ENCODE peak calls at places on chromosomes 5 and 9, in eight cellular contexts. X, K, Q, B, T, Z, N and U are unnamed samples.

GRCh38 chr9:3526903-3527652 is 1.3 kb upstream of the RFX3 start:
- DNase-seq in X (peak; percentile 75), K (no peak), Q (peak; percentile 19), B (peak; percentile 65), T (no peak), Z (peak; percentile 47), N (peak; percentile 27), U (no peak)

GRCh38 chr9:119861801-119862200 is 492.6 kb upstream of the BRINP1 start:
- DNase-seq in X (no peak), K (no peak), Q (no peak), B (no peak), T (no peak), Z (no peak), N (no peak), U (no peak)

GRCh38 chr9:93198117-93198838 is 14.3 kb downstream of the WNK2 start:
- DNase-seq in X (peak; percentile 19), K (no peak), Q (no peak), B (no peak), T (no peak), Z (no peak), N (no peak), U (no peak)

GRCh38 chr5:127830157-127830556 is 127.0 kb downstream of the CCDC192 start:
- DNase-seq in X (no peak), K (no peak), Q (no peak), B (no peak), T (no peak), Z (peak; percentile 35), N (no peak), U (no peak)

GRCh38 chr5:139844472-139845145 is 49.0 kb downstream of the PSD2 start:
- DNase-seq in X (peak; percentile 74), K (peak; percentile 77), Q (peak; percentile 59), B (peak; percentile 90), T (peak; percentile 81), Z (peak; percentile 81), N (peak; percentile 85), U (peak; percentile 19)

GRCh38 chr9:33750307-33750838 is 45.0 kb upstream of the PRSS3 start:
- DNase-seq in X (peak; percentile 70), K (peak; percentile 19), Q (peak; percentile 30), B (peak; percentile 85), T (peak; percentile 23), Z (peak; percentile 67), N (peak; percentile 53), U (no peak)

GRCh38 chr5:1912951-1913565 is 30.3 kb upstream of the IRX4 start:
- DNase-seq in X (no peak), K (no peak), Q (no peak), B (peak; percentile 3), T (no peak), Z (no peak), N (no peak), U (no peak)

GRCh38 chr9:35002623-35003022 is 13.1 kb downstream of the DNAJB5 start:
- DNase-seq in X (no peak), K (no peak), Q (no peak), B (no peak), T (no peak), Z (no peak), N (no peak), U (no peak)

GRCh38 chr5:173287086-173287485 is 41.1 kb downstream of the STC2 start:
- DNase-seq in X (no peak), K (no peak), Q (peak; percentile 13), B (no peak), T (no peak), Z (no peak), N (no peak), U (no peak)

GRCh38 chr5:173279166-173279565 is 44.2 kb upstream of the NKX2-5 start:
- DNase-seq in X (no peak), K (no peak), Q (no peak), B (no peak), T (no peak), Z (no peak), N (no peak), U (no peak)

GRCh38 chr5:173281910-173282309 is 46.3 kb downstream of the STC2 start:
- DNase-seq in X (no peak), K (no peak), Q (peak; percentile 19), B (no peak), T (peak; percentile 61), Z (peak; percentile 34), N (peak; percentile 35), U (no peak)

GRCh38 chr5:173282916-173283315 is 45.3 kb downstream of the STC2 start:
- DNase-seq in X (no peak), K (no peak), Q (no peak), B (no peak), T (no peak), Z (no peak), N (no peak), U (no peak)

DNA sequence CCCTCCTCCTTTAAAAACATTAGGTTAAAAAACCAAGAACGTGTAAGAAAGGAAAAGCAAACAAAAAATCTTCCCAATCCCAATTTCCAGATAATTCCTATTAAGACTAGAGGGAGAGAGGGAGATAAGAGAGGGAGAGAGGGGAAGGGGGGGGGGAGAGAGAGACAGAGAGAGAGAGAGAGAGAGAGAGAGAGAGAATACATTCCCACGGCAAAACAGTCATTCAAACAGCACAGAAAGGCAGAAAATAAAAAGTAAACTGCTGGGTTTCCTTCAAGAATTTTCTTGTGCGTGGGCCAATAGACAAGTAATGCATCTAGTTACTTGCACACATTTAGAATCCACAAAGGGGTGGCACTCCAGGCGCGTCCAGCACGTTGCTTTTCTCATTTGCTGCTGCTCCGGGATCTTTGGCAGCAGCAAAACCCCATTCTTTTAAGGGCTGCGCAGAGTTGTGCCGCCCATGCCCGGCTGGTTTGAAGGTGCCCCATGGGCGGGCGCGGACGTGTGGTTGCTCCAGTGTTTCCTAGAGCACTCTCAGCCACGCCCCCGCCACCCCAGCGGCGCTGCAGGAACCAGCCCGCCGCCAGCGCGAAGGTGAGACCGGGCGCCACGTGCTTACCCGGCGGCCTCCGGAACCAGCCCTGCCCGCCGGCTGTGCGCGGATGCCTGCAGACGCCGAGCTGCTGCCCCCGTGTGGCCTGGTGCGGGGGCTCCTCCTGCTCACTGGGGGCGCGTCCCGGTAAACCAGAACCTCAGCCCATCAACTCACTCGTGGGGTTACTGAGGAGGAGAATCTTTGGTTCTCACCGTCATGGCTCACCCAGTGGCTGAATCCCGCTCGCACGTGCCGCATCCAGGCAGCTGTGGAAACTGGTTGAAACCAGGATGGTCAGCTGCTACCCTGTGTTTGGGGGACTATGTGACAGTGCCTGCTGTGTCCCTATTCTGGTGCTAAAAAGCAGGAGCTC is 44.6 kb downstream of the STC2 start:
- DNase-seq in X (peak; percentile 51), K (peak; percentile 81), Q (peak; percentile 82), B (peak; percentile 86), T (peak; percentile 71), Z (peak; percentile 88), N (peak; percentile 80), U (no peak)
- H3K4me3 ChIP-seq in X (no peak overlapping the region), K (peak overlapping the region; percentile 8), Q (peak overlapping the region; percentile 7), B (peak overlapping the region; percentile 29), T (peak overlapping the region; percentile 41), Z (peak overlapping the region; percentile 66), N (peak overlapping the region; percentile 34), U (peak overlapping the region; percentile 43)

GRCh38 chr9:133144142-133144886 is 19.4 kb downstream of the GBGT1 start:
- DNase-seq in X (peak; percentile 95), K (peak; percentile 67), Q (peak; percentile 45), B (peak; percentile 88), T (peak; percentile 60), Z (peak; percentile 86), N (peak; percentile 86), U (no peak)

GRCh38 chr9:133146746-133147411 is 16.8 kb downstream of the GBGT1 start:
- DNase-seq in X (no peak), K (peak; percentile 16), Q (no peak), B (no peak), T (no peak), Z (no peak), N (no peak), U (no peak)

GRCh38 chr9:133142657-133143592 is 20.8 kb downstream of the GBGT1 start:
- DNase-seq in X (peak; percentile 68), K (no peak), Q (no peak), B (no peak), T (no peak), Z (no peak), N (no peak), U (no peak)

GRCh38 chr9:133143639-133144141 is 20.0 kb downstream of the GBGT1 start:
- DNase-seq in X (no peak), K (peak; percentile 29), Q (no peak), B (no peak), T (no peak), Z (no peak), N (no peak), U (no peak)

DNA sequence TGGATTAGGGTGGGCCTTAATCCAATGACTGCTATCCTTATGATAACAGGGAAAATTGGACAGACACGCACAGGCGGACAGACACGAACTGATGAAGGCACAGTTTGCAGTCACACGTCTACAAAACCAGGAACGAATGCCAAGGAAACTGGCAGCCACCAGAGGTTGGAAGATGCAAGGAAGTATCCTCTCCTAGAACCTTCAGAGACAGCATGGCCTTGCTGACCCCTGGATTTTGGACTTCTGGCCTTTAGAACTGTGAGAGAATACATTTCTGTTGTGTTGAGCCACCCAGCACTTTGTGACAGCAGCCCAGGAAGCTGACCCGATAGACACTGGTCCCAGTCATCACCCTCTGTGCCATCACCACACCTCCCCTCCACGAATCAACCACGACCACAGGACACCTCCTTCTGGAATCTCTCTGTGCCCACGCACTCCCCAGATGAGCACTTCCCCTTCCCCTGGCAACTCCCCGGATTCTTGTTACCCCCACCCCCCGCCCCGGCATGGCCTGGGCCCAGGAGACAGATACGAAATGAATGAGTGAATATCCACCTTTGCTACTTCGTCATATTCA is 18.7 kb downstream of the GBGT1 start:
- DNase-seq in X (peak; percentile 20), K (no peak), Q (no peak), B (no peak), T (no peak), Z (peak; percentile 34), N (no peak), U (no peak)
- H3K4me3 ChIP-seq in X (no peak overlapping the region), K (no peak overlapping the region), Q (no peak overlapping the region), B (peak overlapping the region; percentile 43), T (no peak overlapping the region), Z (peak overlapping the region; percentile 67), N (peak overlapping the region; percentile 39), U (no peak overlapping the region)

GRCh38 chr5:180850434-180851078 is 10.5 kb downstream of the ZFP62 start:
- DNase-seq in X (no peak), K (no peak), Q (no peak), B (no peak), T (no peak), Z (no peak), N (no peak), U (no peak)
- H3K4me3 ChIP-seq in X (no peak overlapping the region), K (no peak overlapping the region), Q (no peak overlapping the region), B (no peak overlapping the region), T (no peak overlapping the region), Z (no peak overlapping the region), N (no peak overlapping the region), U (no peak overlapping the region)

GRCh38 chr5:171316258-171317121 is 7.4 kb downstream of the TLX3 start:
- DNase-seq in X (no peak), K (no peak), Q (no peak), B (no peak), T (no peak), Z (no peak), N (no peak), U (no peak)

GRCh38 chr5:171315925-171316257 is 6.8 kb downstream of the TLX3 start:
- DNase-seq in X (no peak), K (no peak), Q (no peak), B (no peak), T (no peak), Z (no peak), N (no peak), U (no peak)

GRCh38 chr5:171315386-171315891 is 6.4 kb downstream of the TLX3 start:
- DNase-seq in X (no peak), K (no peak), Q (no peak), B (no peak), T (no peak), Z (no peak), N (no peak), U (no peak)

GRCh38 chr5:171313481-171314206 is 4.6 kb downstream of the TLX3 start:
- DNase-seq in X (no peak), K (no peak), Q (no peak), B (no peak), T (no peak), Z (no peak), N (no peak), U (no peak)

GRCh38 chr5:171314728-171315385 is 5.8 kb downstream of the TLX3 start:
- DNase-seq in X (no peak), K (peak; percentile 60), Q (no peak), B (no peak), T (no peak), Z (no peak), N (no peak), U (no peak)
- H3K4me3 ChIP-seq in X (no peak overlapping the region), K (peak overlapping the region; percentile 30), Q (no peak overlapping the region), B (no peak overlapping the region), T (no peak overlapping the region), Z (no peak overlapping the region), N (no peak overlapping the region), U (no peak overlapping the region)